ENCODE peak calls at places on chromosomes 4 and X, in seven cellular contexts. G is astrocyte; S is bronchial epithelial cell; O is CD8-positive, alpha-beta memory T cell; T is IMR-90; V is heart left ventricle; I is colonic mucosa. Q is an unnamed sample. For H3K36me3 and H3K27me3, the result is how much of the 10 kb centered on the place peaks cover.

GRCh38 chrX:82765806-82766205 is 742.3 kb upstream of the POU3F4 start:
- DNase-seq in S (no peak), G (no peak), I (no peak), T (no peak), V (no peak), O (no peak), Q (no peak)

GRCh38 chrX:12269484-12269883 is 131.2 kb downstream of the FRMPD4 start:
- DNase-seq in V (no peak), S (no peak), I (no peak), T (no peak), G (no peak), O (no peak), Q (no peak)

GRCh38 chr4:87093443-87094123 is 126.8 kb downstream of the KLHL8 start:
- DNase-seq in V (no peak), T (peak), S (peak), G (peak), O (peak), I (peak), Q (no peak)

GRCh38 chr4:19005211-19005610 is 983.7 kb upstream of the LCORL start:
- DNase-seq in O (no peak), G (peak), I (no peak), T (peak), S (no peak), V (no peak), Q (no peak)

GRCh38 chr4:43456383-43456782 is 563.9 kb downstream of the GRXCR1 start:
- DNase-seq in G (peak), I (no peak), V (no peak), T (peak), O (no peak), S (peak), Q (peak)

GRCh38 chrX:118727686-118728339 is 407 bp downstream of the IL13RA1 start:
- DNase-seq in T (peak), V (peak), O (peak), I (peak), S (no peak), G (peak), Q (no peak)

GRCh38 chr4:126106658-126107057 is 791.9 kb downstream of the FAT4 start:
- DNase-seq in V (no peak), O (no peak), I (no peak), T (no peak), G (no peak), S (peak), Q (no peak)

GRCh38 chr4:20127626-20128025 is 124.1 kb upstream of the SLIT2 start:
- DNase-seq in T (peak), O (no peak), V (no peak), S (no peak), I (no peak), G (peak), Q (no peak)

GRCh38 chr4:37717575-37717974 is 31.4 kb upstream of the RELL1 start:
- DNase-seq in V (no peak), G (peak), S (peak), I (no peak), T (peak), O (no peak), Q (peak)

GRCh38 chr4:137075586-137075985 is 456.7 kb downstream of the PCDH18 start:
- DNase-seq in O (no peak), G (no peak), T (no peak), I (no peak), V (no peak), S (no peak), Q (no peak)

GRCh38 chr4:77697860-77698599 is 92.4 kb downstream of the CXCL13 start:
- DNase-seq in O (no peak), I (peak), G (peak), V (no peak), T (peak), S (peak), Q (peak)

GRCh38 chrX:20352935-20353336 is 86.2 kb upstream of the RPS6KA3 start:
- DNase-seq in O (no peak), T (no peak), S (no peak), I (no peak), G (no peak), V (no peak), Q (no peak)

GRCh38 chrX:15146515-15146914 is 123.4 kb downstream of the ASB9 start:
- DNase-seq in G (no peak), I (peak), O (no peak), V (no peak), T (no peak), S (no peak), Q (no peak)

GRCh38 chr4:44629280-44629866 is 22.1 kb downstream of the YIPF7 start:
- DNase-seq in V (no peak), O (peak), T (peak), I (peak), S (peak), G (peak), Q (peak)

GRCh38 chr4:1573830-1574459 is 110.2 kb downstream of the FAM53A start:
- DNase-seq in I (no peak), S (no peak), T (no peak), O (no peak), V (no peak), G (no peak), Q (no peak)

GRCh38 chr4:157443537-157443936 is 223.0 kb downstream of the GRIA2 start:
- DNase-seq in S (no peak), V (no peak), O (no peak), G (no peak), T (no peak), I (no peak), Q (no peak)

GRCh38 chr4:180436366-180436765 is 1806.8 kb upstream of the TENM3 start:
- DNase-seq in I (no peak), T (no peak), S (no peak), O (no peak), V (no peak), G (no peak), Q (no peak)

GRCh38 chr4:55181606-55182005 is 56.2 kb upstream of the KDR start:
- DNase-seq in T (peak), I (no peak), G (peak), V (no peak), O (no peak), S (no peak), Q (no peak)

GRCh38 chr4:101156619-101157310 is 190.6 kb downstream of the PPP3CA start:
- DNase-seq in V (no peak), T (peak), G (no peak), S (no peak), O (no peak), I (no peak), Q (no peak)

GRCh38 chr4:146179784-146180405 is 4.4 kb downstream of the LSM6 start:
- DNase-seq in V (no peak), S (no peak), T (no peak), O (no peak), I (no peak), G (no peak), Q (no peak)

GRCh38 chr4:242121-242848 is 63.0 kb downstream of the ZNF732 start:
- DNase-seq in G (peak), T (peak), V (peak), S (peak), I (peak), O (peak), Q (no peak)

GRCh38 chr4:102789317-102789717 is 28.5 kb upstream of the MANBA start:
- DNase-seq in G (peak), V (no peak), O (no peak), I (no peak), T (peak), S (peak), Q (no peak)

GRCh38 chrX:119503484-119503861 is 35.2 kb downstream of the SLC25A5 start:
- DNase-seq in I (peak), T (peak), V (no peak), G (peak), O (no peak), S (peak), Q (peak)

GRCh38 chr4:38069271-38069760 is 109.1 kb downstream of the PTTG2 start:
- DNase-seq in T (peak), V (no peak), S (peak), I (peak), O (no peak), G (peak), Q (no peak)

GRCh38 chr4:90442619-90443018 is 315.4 kb downstream of the CCSER1 start:
- DNase-seq in G (no peak), S (no peak), T (no peak), I (no peak), V (no peak), O (no peak), Q (no peak)

DNA sequence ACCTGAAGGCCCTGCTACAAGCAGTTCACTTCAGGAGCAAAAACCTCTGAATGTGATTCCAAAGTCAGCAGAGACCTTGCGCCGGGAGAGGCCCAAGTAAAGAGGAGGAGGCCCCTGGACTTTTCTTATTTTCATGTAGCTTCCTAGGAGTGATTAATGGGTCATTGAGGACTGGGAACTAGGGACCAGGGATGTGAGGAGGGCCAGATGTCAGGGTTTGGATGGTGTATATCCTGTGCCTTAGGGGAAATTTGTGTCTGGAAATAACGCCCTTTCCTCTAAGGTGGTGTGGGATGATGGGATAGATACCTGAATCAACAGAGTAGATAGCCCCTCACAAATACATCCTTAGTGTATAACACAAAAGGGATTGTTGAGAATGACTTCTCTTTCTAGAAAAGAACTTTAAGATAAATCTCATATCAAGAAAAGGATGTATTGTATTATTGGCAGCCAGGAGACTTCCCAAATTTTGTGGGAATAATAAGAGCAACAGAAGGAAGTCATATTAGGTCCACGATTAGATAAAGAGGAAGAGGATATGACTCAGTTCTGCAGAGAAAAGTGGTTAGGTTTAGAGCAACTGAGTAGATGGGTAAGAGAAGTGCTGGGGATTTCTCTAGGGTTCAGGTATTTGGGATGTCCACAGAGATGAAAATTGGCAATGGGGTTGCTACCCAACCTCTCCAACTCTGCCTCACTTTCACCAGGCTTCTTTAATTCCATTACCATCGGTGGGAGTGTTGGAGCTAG is 1.1 kb downstream of the ITGB1BP2 start:
- DNase-seq in G (peak), I (no peak), T (peak), S (peak), V (no peak), O (no peak), Q (no peak)
- H3K4me3 ChIP-seq in G (no peak), I (no peak), T (no peak), S (no peak), V (peak), O (no peak), Q (no peak)

GRCh38 chr4:70581980-70582379 is 10.1 kb upstream of the AMBN start:
- DNase-seq in T (no peak), O (no peak), V (no peak), S (no peak), G (no peak), I (no peak), Q (no peak)
- H3K36me3 ChIP-seq in T (under half), O (under half), V (under half), S (under half), G (under half), I (under half), Q (under half)

GRCh38 chrX:153646620-153647373 is at the start of gene DUSP9:
- DNase-seq in S (peak), V (peak), T (no peak), O (no peak), G (no peak), I (peak), Q (no peak)

GRCh38 chrX:153649915-153650782 is 3.1 kb downstream of the DUSP9 start:
- DNase-seq in T (no peak), V (peak), G (no peak), I (no peak), S (no peak), O (no peak), Q (no peak)

GRCh38 chrX:153649178-153649914 is 2.3 kb downstream of the DUSP9 start:
- DNase-seq in V (peak), S (no peak), G (no peak), I (no peak), O (no peak), T (no peak), Q (no peak)

GRCh38 chrX:153647461-153648357 is 706 bp downstream of the DUSP9 start:
- DNase-seq in I (no peak), S (no peak), G (no peak), T (no peak), O (no peak), V (peak), Q (no peak)

GRCh38 chrX:153648358-153649177 is 1.6 kb downstream of the DUSP9 start:
- DNase-seq in V (peak), G (no peak), I (no peak), S (no peak), T (no peak), O (no peak), Q (no peak)
- H3K27me3 ChIP-seq in V (half or more), G (under half), I (under half), S (under half), T (under half), O (under half), Q (under half)

GRCh38 chr4:112279025-112279881 is 6.5 kb downstream of the TIFA start:
- DNase-seq in S (no peak), I (no peak), G (no peak), T (peak), O (no peak), V (no peak), Q (no peak)

GRCh38 chr4:112277705-112278448 is 7.8 kb downstream of the TIFA start:
- DNase-seq in S (no peak), O (no peak), V (no peak), G (no peak), T (no peak), I (no peak), Q (no peak)

GRCh38 chr4:112280657-112281056 is 5.0 kb downstream of the TIFA start:
- DNase-seq in O (no peak), S (no peak), I (no peak), G (no peak), T (no peak), V (no peak), Q (no peak)

GRCh38 chr4:112277220-112277619 is 8.5 kb downstream of the TIFA start:
- DNase-seq in V (no peak), S (peak), I (no peak), G (no peak), O (no peak), T (no peak), Q (no peak)

DNA sequence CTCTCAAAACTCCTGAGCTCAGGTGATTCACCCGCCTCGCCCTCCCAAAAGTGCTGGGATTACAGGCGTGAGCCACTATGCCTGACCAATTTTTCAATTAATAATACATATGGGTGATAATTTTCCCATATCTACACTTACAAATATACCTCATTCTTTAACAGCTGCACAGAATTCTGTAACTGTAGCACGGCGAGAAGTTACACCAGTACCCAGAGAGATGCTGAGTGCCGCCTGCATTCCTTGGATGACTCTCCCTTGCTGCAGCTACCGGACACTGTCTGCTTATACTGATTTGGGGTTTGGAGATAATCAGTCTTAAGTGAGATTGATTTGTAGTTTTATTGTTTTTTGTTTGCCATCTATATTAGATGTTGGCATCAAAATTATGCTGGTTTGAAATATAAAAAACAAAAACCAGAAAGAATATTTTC is 5.8 kb downstream of the TIFA start:
- DNase-seq in T (peak), S (no peak), V (no peak), I (no peak), O (no peak), G (no peak), Q (no peak)
- H3K4me3 ChIP-seq in T (no peak), S (peak), V (peak), I (no peak), O (no peak), G (no peak), Q (no peak)

Q was measured in kidney epithelial cell.